ENCODE peak calls at places on chromosomes 7 and 10, in seven cellular contexts. One of them, this sample, is unnamed.

GRCh38 chr7:27889800-27890199 is 149.8 kb downstream of the TAX1BP1 start:
- DNase-seq in SK-N-SH: no peak
- DNase-seq in A549: no peak
- DNase-seq in sigmoid colon: no peak
- DNase-seq in tibial nerve: no peak
- DNase-seq in stomach: no peak
- DNase-seq in ovary: no peak
- DNase-seq in this sample: no peak

GRCh38 chr10:77806511-77807157 is 119.9 kb downstream of the DLG5 start:
- DNase-seq in stomach: no peak
- DNase-seq in A549: no peak
- DNase-seq in tibial nerve: no peak
- DNase-seq in ovary: no peak
- DNase-seq in SK-N-SH: no peak
- DNase-seq in sigmoid colon: no peak
- DNase-seq in this sample: no peak

GRCh38 chr7:91347288-91347687 is 83.1 kb downstream of the FZD1 start:
- DNase-seq in A549: no peak
- DNase-seq in ovary: no peak
- DNase-seq in SK-N-SH: no peak
- DNase-seq in tibial nerve: no peak
- DNase-seq in sigmoid colon: no peak
- DNase-seq in stomach: no peak
- DNase-seq in this sample: no peak

GRCh38 chr7:97390052-97390451 is 272.6 kb downstream of the SDHAF3 start:
- DNase-seq in SK-N-SH: no peak
- DNase-seq in sigmoid colon: no peak
- DNase-seq in ovary: no peak
- DNase-seq in stomach: no peak
- DNase-seq in A549: no peak
- DNase-seq in tibial nerve: no peak
- DNase-seq in this sample: no peak

GRCh38 chr7:18607025-18607424 is 111.5 kb downstream of the HDAC9 start:
- DNase-seq in A549: no peak
- DNase-seq in SK-N-SH: no peak
- DNase-seq in sigmoid colon: no peak
- DNase-seq in ovary: no peak
- DNase-seq in tibial nerve: no peak
- DNase-seq in stomach: no peak
- DNase-seq in this sample: no peak

GRCh38 chr7:134364619-134365037 is 47.9 kb upstream of the SLC35B4 start:
- DNase-seq in A549: peak; percentile 99
- DNase-seq in tibial nerve: no peak
- DNase-seq in ovary: no peak
- DNase-seq in SK-N-SH: no peak
- DNase-seq in stomach: peak; percentile 83
- DNase-seq in sigmoid colon: no peak
- DNase-seq in this sample: no peak

GRCh38 chr10:96465599-96465998 is 48.1 kb downstream of the TLL2 start:
- DNase-seq in ovary: no peak
- DNase-seq in A549: no peak
- DNase-seq in sigmoid colon: no peak
- DNase-seq in stomach: no peak
- DNase-seq in SK-N-SH: no peak
- DNase-seq in tibial nerve: no peak
- DNase-seq in this sample: no peak

GRCh38 chr7:41303709-41304108 is 399.2 kb downstream of the INHBA start:
- DNase-seq in sigmoid colon: no peak
- DNase-seq in stomach: no peak
- DNase-seq in tibial nerve: no peak
- DNase-seq in ovary: no peak
- DNase-seq in A549: no peak
- DNase-seq in SK-N-SH: no peak
- DNase-seq in this sample: no peak

GRCh38 chr7:18693401-18693800 is 197.9 kb downstream of the HDAC9 start:
- DNase-seq in ovary: peak; percentile 23
- DNase-seq in stomach: no peak
- DNase-seq in sigmoid colon: peak; percentile 66
- DNase-seq in tibial nerve: no peak
- DNase-seq in A549: peak; percentile 39
- DNase-seq in SK-N-SH: peak; percentile 25
- DNase-seq in this sample: no peak

GRCh38 chr7:98365863-98366561 is 34.9 kb downstream of the BAIAP2L1 start:
- DNase-seq in tibial nerve: no peak
- DNase-seq in stomach: peak; percentile 74
- DNase-seq in ovary: no peak
- DNase-seq in sigmoid colon: no peak
- DNase-seq in SK-N-SH: no peak
- DNase-seq in A549: no peak
- DNase-seq in this sample: peak; percentile 69

GRCh38 chr10:117078168-117078837 is 59.8 kb downstream of the VAX1 start:
- DNase-seq in sigmoid colon: no peak
- DNase-seq in A549: no peak
- DNase-seq in tibial nerve: no peak
- DNase-seq in stomach: no peak
- DNase-seq in ovary: no peak
- DNase-seq in SK-N-SH: no peak
- DNase-seq in this sample: no peak

GRCh38 chr7:108598153-108598552 is 28.5 kb downstream of the DNAJB9 start:
- DNase-seq in sigmoid colon: no peak
- DNase-seq in stomach: no peak
- DNase-seq in ovary: no peak
- DNase-seq in tibial nerve: no peak
- DNase-seq in SK-N-SH: no peak
- DNase-seq in A549: no peak
- DNase-seq in this sample: no peak

GRCh38 chr7:73856941-73857340 is 4.0 kb upstream of the TMEM270 start:
- DNase-seq in SK-N-SH: no peak
- DNase-seq in stomach: no peak
- DNase-seq in ovary: no peak
- DNase-seq in sigmoid colon: no peak
- DNase-seq in A549: no peak
- DNase-seq in tibial nerve: no peak
- DNase-seq in this sample: no peak

GRCh38 chr7:77752016-77752415 is 46.2 kb downstream of the TMEM60 start:
- DNase-seq in ovary: no peak
- DNase-seq in SK-N-SH: no peak
- DNase-seq in sigmoid colon: no peak
- DNase-seq in stomach: no peak
- DNase-seq in A549: no peak
- DNase-seq in tibial nerve: no peak
- DNase-seq in this sample: no peak

GRCh38 chr10:72058989-72059842 is 29.1 kb downstream of the SPOCK2 start:
- DNase-seq in tibial nerve: no peak
- DNase-seq in A549: no peak
- DNase-seq in stomach: no peak
- DNase-seq in ovary: no peak
- DNase-seq in sigmoid colon: no peak
- DNase-seq in SK-N-SH: no peak
- DNase-seq in this sample: no peak

GRCh38 chr7:7746419-7746818 is 28.0 kb upstream of the RPA3 start:
- DNase-seq in stomach: no peak
- DNase-seq in A549: no peak
- DNase-seq in SK-N-SH: peak; percentile 31
- DNase-seq in ovary: no peak
- DNase-seq in tibial nerve: no peak
- DNase-seq in sigmoid colon: no peak
- DNase-seq in this sample: no peak

GRCh38 chr10:25902002-25902401 is 32.0 kb upstream of the MYO3A start:
- DNase-seq in A549: no peak
- DNase-seq in sigmoid colon: no peak
- DNase-seq in SK-N-SH: no peak
- DNase-seq in stomach: no peak
- DNase-seq in tibial nerve: no peak
- DNase-seq in ovary: no peak
- DNase-seq in this sample: no peak

GRCh38 chr7:52726986-52727385 is 308.4 kb upstream of the POM121L12 start:
- DNase-seq in tibial nerve: no peak
- DNase-seq in ovary: no peak
- DNase-seq in sigmoid colon: no peak
- DNase-seq in SK-N-SH: no peak
- DNase-seq in A549: no peak
- DNase-seq in stomach: no peak
- DNase-seq in this sample: no peak

GRCh38 chr7:105268511-105269392 is 120.0 kb downstream of the SRPK2 start:
- DNase-seq in stomach: no peak
- DNase-seq in tibial nerve: no peak
- DNase-seq in SK-N-SH: peak; percentile 68
- DNase-seq in sigmoid colon: no peak
- DNase-seq in A549: peak; percentile 40
- DNase-seq in ovary: no peak
- DNase-seq in this sample: no peak

DNA sequence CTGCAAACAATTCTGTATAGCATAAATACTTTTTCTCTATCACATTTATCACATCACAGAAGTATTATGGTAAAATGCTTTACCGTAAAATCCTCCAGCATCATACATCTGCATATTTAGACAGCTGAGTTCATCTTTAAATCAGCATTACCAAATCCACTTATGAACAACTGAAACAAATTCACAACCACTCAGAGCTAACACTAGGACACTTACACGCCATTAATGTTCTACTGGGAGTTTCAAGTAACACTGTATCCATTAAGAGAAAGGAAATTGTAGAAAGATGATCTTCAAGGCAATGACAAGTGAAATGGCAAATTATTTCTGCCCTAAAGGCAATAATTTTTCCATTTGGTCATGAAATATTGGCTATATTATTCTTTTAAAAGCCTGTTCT is 105.7 kb upstream of the DKK1 start:
- DNase-seq in tibial nerve: no peak
- DNase-seq in A549: no peak
- DNase-seq in ovary: no peak
- DNase-seq in SK-N-SH: no peak
- DNase-seq in stomach: no peak
- DNase-seq in sigmoid colon: no peak
- DNase-seq in this sample: no peak
- TF ChIP-seq EP300 in tibial nerve: no peak
- TF ChIP-seq EP300 in A549: no peak
- TF ChIP-seq EP300 in ovary: no peak
- TF ChIP-seq EP300 in SK-N-SH: no peak
- TF ChIP-seq EP300 in stomach: no peak
- TF ChIP-seq EP300 in sigmoid colon: no peak
- TF ChIP-seq EP300 in this sample: no peak

GRCh38 chr7:43593010-43593409 is 10.1 kb downstream of the STK17A start:
- DNase-seq in SK-N-SH: no peak
- DNase-seq in ovary: no peak
- DNase-seq in tibial nerve: no peak
- DNase-seq in A549: no peak
- DNase-seq in stomach: no peak
- DNase-seq in sigmoid colon: no peak
- DNase-seq in this sample: no peak
- H3K27ac ChIP-seq in SK-N-SH: peak overlapping the region; percentile 46
- H3K27ac ChIP-seq in ovary: no peak overlapping the region
- H3K27ac ChIP-seq in tibial nerve: no peak overlapping the region
- H3K27ac ChIP-seq in A549: peak overlapping the region; percentile 40
- H3K27ac ChIP-seq in stomach: peak overlapping the region; percentile 54
- H3K27ac ChIP-seq in sigmoid colon: no peak overlapping the region
- H3K27ac ChIP-seq in this sample: no peak overlapping the region

DNA sequence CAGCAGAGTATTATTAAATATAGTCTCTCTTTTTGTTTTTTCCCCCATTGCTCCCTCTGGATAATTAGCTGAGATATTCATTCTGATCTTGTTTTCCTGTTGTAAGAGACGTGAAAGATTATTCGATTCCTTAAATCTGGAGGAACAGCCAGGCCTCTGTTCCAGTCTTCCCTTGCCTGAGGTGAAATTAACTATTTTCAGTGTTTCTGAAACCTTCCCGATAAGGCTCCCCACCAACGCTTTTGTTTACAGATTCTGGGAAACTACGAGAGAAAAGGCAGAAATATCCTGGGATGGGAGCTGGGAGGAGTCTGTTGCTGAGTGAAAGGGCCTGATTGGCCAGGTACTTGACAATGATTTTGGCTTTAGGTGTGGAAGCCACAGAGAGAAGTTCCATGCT is 63.6 kb upstream of the AGR3 start:
- DNase-seq in stomach: no peak
- DNase-seq in SK-N-SH: no peak
- DNase-seq in tibial nerve: no peak
- DNase-seq in A549: no peak
- DNase-seq in ovary: no peak
- DNase-seq in sigmoid colon: no peak
- DNase-seq in this sample: no peak
- TF ChIP-seq EP300 in stomach: no peak
- TF ChIP-seq EP300 in SK-N-SH: no peak
- TF ChIP-seq EP300 in tibial nerve: no peak
- TF ChIP-seq EP300 in A549: no peak
- TF ChIP-seq EP300 in ovary: no peak
- TF ChIP-seq EP300 in sigmoid colon: no peak
- TF ChIP-seq EP300 in this sample: no peak

DNA sequence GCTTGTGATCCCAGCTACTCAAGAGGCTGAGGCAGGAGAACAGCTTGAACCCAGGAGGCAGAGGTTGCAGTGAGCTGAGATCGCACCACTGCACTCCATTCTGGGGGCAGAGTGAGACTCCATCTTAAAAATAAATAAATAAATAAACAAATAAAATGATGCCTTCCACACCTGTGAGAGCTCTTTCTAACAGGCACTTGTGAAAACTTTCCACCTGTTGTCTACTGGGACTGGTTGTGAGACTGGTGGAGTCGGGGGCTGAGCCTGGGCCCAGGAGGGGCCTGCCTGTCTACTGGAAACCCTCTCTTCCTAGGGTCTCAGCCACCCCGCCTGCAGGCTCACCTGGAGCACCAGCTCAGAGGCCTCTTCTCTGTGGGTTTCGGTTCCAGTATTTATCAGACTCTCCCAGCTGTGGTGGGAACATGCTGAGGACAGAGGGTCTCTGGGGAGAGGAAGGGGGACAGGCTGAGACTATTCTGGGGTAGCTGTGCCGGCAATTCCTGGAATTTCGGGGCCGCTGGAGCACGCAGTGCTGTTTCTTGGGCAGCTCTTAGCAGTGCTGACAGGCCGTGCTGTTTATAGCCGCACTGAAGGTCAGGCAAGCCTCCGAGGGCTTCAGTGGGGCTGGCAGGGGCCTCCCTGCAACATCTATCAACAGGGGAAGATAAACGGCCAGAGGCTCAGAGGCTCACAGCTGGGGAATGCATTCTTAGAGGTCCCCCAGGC is 3.8 kb downstream of the LDB3 start:
- DNase-seq in SK-N-SH: no peak
- DNase-seq in ovary: peak; percentile 71
- DNase-seq in sigmoid colon: no peak
- DNase-seq in stomach: no peak
- DNase-seq in tibial nerve: no peak
- DNase-seq in A549: no peak
- DNase-seq in this sample: no peak
- H3K27ac ChIP-seq in SK-N-SH: no peak overlapping the region
- H3K27ac ChIP-seq in ovary: peak overlapping the region; percentile 30
- H3K27ac ChIP-seq in sigmoid colon: peak overlapping the region; percentile 94
- H3K27ac ChIP-seq in stomach: peak overlapping the region; percentile 77
- H3K27ac ChIP-seq in tibial nerve: peak overlapping the region; percentile 63
- H3K27ac ChIP-seq in A549: no peak overlapping the region
- H3K27ac ChIP-seq in this sample: peak overlapping the region; percentile 32

GRCh38 chr7:157138424-157139141 is at the start of gene UBE3C:
- DNase-seq in sigmoid colon: peak; percentile 93
- DNase-seq in tibial nerve: peak; percentile 69
- DNase-seq in stomach: peak; percentile 91
- DNase-seq in ovary: peak; percentile 89
- DNase-seq in A549: peak; percentile 95
- DNase-seq in SK-N-SH: peak; percentile 100
- DNase-seq in this sample: peak; percentile 92
- TF ChIP-seq EP300 in sigmoid colon: no peak
- TF ChIP-seq EP300 in tibial nerve: no peak
- TF ChIP-seq EP300 in stomach: no peak
- TF ChIP-seq EP300 in ovary: no peak
- TF ChIP-seq EP300 in A549: no peak
- TF ChIP-seq EP300 in SK-N-SH: no peak
- TF ChIP-seq EP300 in this sample: no peak

GRCh38 chr10:79127151-79127961 is 58.6 kb downstream of the ZMIZ1 start:
- DNase-seq in ovary: peak; percentile 82
- DNase-seq in SK-N-SH: no peak
- DNase-seq in tibial nerve: peak; percentile 57
- DNase-seq in sigmoid colon: peak; percentile 90
- DNase-seq in stomach: peak; percentile 97
- DNase-seq in A549: peak; percentile 95
- DNase-seq in this sample: peak; percentile 89
- H3K27ac ChIP-seq in ovary: no peak overlapping the region
- H3K27ac ChIP-seq in SK-N-SH: peak overlapping the region; percentile 64
- H3K27ac ChIP-seq in tibial nerve: peak overlapping the region; percentile 35
- H3K27ac ChIP-seq in sigmoid colon: peak overlapping the region; percentile 71
- H3K27ac ChIP-seq in stomach: peak overlapping the region; percentile 84
- H3K27ac ChIP-seq in A549: peak overlapping the region; percentile 94
- H3K27ac ChIP-seq in this sample: no peak overlapping the region